ENCODE peak calls at places on chromosomes 3 and 15, in seven cellular contexts. N, W, O, G, H, E and M are unnamed samples.

GRCh38 chr3:10927551-10927950 is 65.0 kb upstream of the SLC6A1 start:
- DNase-seq in H (no peak), G (no peak), O (peak), N (no peak), W (no peak), E (no peak), M (no peak)

GRCh38 chr3:157633241-157633640 is 130.0 kb upstream of the VEPH1 start:
- DNase-seq in G (no peak), N (no peak), O (no peak), H (no peak), E (no peak), W (no peak), M (no peak)

GRCh38 chr3:184465883-184466412 is 86.1 kb downstream of the CHRD start:
- DNase-seq in W (no peak), G (no peak), H (no peak), O (no peak), N (no peak), E (no peak), M (no peak)

GRCh38 chr3:3765661-3766060 is 33.6 kb upstream of the LRRN1 start:
- DNase-seq in O (peak), E (no peak), N (no peak), W (no peak), G (no peak), H (no peak), M (no peak)

GRCh38 chr3:183766745-183767606 is 58.4 kb downstream of the MAP6D1 start:
- DNase-seq in G (peak), N (peak), W (peak), E (peak), O (peak), H (peak), M (peak)

GRCh38 chr3:181457190-181457589 is 254.5 kb upstream of the SOX2 start:
- DNase-seq in N (no peak), G (no peak), W (no peak), H (no peak), O (no peak), E (no peak), M (no peak)

GRCh38 chr3:104614564-104614963 is 752.1 kb upstream of the ALCAM start:
- DNase-seq in O (no peak), W (no peak), G (no peak), N (no peak), E (no peak), H (no peak), M (no peak)

GRCh38 chr3:169454823-169455222 is 208.7 kb downstream of the MECOM start:
- DNase-seq in E (no peak), H (no peak), N (peak), G (no peak), O (no peak), W (no peak), M (no peak)

GRCh38 chr15:29092376-29093064 is 177.1 kb downstream of the NSMCE3 start:
- DNase-seq in E (no peak), O (no peak), W (no peak), N (no peak), G (no peak), H (no peak), M (no peak)

GRCh38 chr3:197430961-197431910 is 124.5 kb downstream of the BDH1 start:
- DNase-seq in N (peak), O (no peak), G (no peak), W (no peak), H (no peak), E (no peak), M (no peak)

GRCh38 chr15:57667171-57667924 is 39.2 kb upstream of the POLR2M start:
- DNase-seq in G (no peak), H (no peak), W (no peak), O (peak), N (peak), E (no peak), M (no peak)

GRCh38 chr3:86830566-86830965 is 160.4 kb downstream of the VGLL3 start:
- DNase-seq in E (no peak), N (peak), W (no peak), H (no peak), O (no peak), G (no peak), M (no peak)

GRCh38 chr3:8539419-8539818 is 37.8 kb downstream of the LMCD1 start:
- DNase-seq in N (peak), G (no peak), E (no peak), O (no peak), W (no peak), H (no peak), M (no peak)

GRCh38 chr15:75195122-75195765 is 6.4 kb upstream of the C15orf39 start:
- DNase-seq in W (no peak), O (peak), G (no peak), E (no peak), H (no peak), N (no peak), M (no peak)

GRCh38 chr15:96363692-96364091 is 33.2 kb downstream of the NR2F2 start:
- DNase-seq in N (no peak), E (no peak), H (no peak), O (no peak), W (no peak), G (no peak), M (no peak)

GRCh38 chr3:107431298-107432012 is 54.2 kb downstream of the CCDC54 start:
- DNase-seq in O (peak), H (peak), E (peak), N (peak), G (no peak), W (no peak), M (peak)

GRCh38 chr3:126264952-126265351 is 84.6 kb upstream of the ALDH1L1 start:
- DNase-seq in G (no peak), W (no peak), N (no peak), O (no peak), H (no peak), E (no peak), M (no peak)

GRCh38 chr15:70358871-70359647 is 261.3 kb upstream of the TLE3 start:
- DNase-seq in H (no peak), E (no peak), N (no peak), W (no peak), G (no peak), O (peak), M (no peak)

GRCh38 chr3:12803371-12803770 is 6.9 kb downstream of the CAND2 start:
- DNase-seq in N (no peak), O (no peak), G (no peak), E (no peak), H (no peak), W (no peak), M (no peak)

GRCh38 chr3:188624384-188624783 is 470.4 kb downstream of the LPP start:
- DNase-seq in H (no peak), E (no peak), N (peak), G (no peak), O (no peak), W (no peak), M (no peak)

GRCh38 chr3:135911106-135911505 is 54.4 kb upstream of the PPP2R3A start:
- DNase-seq in W (no peak), G (no peak), E (no peak), N (peak), O (no peak), H (no peak), M (no peak)

GRCh38 chr3:65944252-65944651 is 94.5 kb downstream of the MAGI1 start:
- DNase-seq in W (no peak), G (no peak), N (no peak), H (no peak), O (no peak), E (no peak), M (no peak)

GRCh38 chr3:146772211-146772743 is 167.1 kb upstream of the PLSCR5 start:
- DNase-seq in E (no peak), N (no peak), O (no peak), H (no peak), G (no peak), W (no peak), M (no peak)

GRCh38 chr15:57752840-57753239 is 46.3 kb downstream of the POLR2M start:
- DNase-seq in G (no peak), N (no peak), O (no peak), E (no peak), W (no peak), H (no peak), M (no peak)

GRCh38 chr15:77983708-77984445 is 93.6 kb downstream of the TBC1D2B start:
- DNase-seq in W (no peak), G (no peak), E (no peak), O (peak), N (no peak), H (peak), M (no peak)

GRCh38 chr3:15771444-15771843 is 26.3 kb downstream of the ANKRD28 start:
- DNase-seq in G (no peak), W (no peak), E (no peak), O (no peak), N (no peak), H (no peak), M (no peak)

GRCh38 chr3:10469406-10470119 is 35.8 kb downstream of the ATP2B2 start:
- DNase-seq in O (no peak), E (no peak), H (no peak), W (no peak), G (no peak), N (no peak), M (no peak)

GRCh38 chr3:111594205-111594604 is 941 bp downstream of the ZBED2 start:
- DNase-seq in G (no peak), W (no peak), H (no peak), E (no peak), O (peak), N (peak), M (no peak)

GRCh38 chr15:67917037-67917436 is 77.2 kb upstream of the RNU6-1 start:
- DNase-seq in O (peak), W (no peak), G (no peak), E (no peak), H (no peak), N (no peak), M (no peak)

GRCh38 chr3:71062920-71063767 is 520.4 kb downstream of the FOXP1 start:
- DNase-seq in O (no peak), H (peak), E (no peak), G (no peak), W (no peak), N (peak), M (no peak)

GRCh38 chr15:42510258-42511009 is 15.0 kb downstream of the SNAP23 start:
- DNase-seq in N (no peak), H (no peak), O (no peak), E (no peak), G (no peak), W (no peak), M (no peak)